ENCODE peak calls at places on chromosome 4, in nine cellular contexts. O is HFFc6, U is fibroblast of mammary gland, B is AG09309, F is astrocyte of the spinal cord, X is heart right ventricle, A is neural crest cell, I is B cell, L is suprapubic skin. N is an unnamed sample.

GRCh38 chr4:183499389-183499788 is 5.5 kb upstream of the ING2 start:
- DNase-seq in O (no peak), U (no peak), I (no peak), B (no peak), X (peak; percentile 11), F (no peak), A (no peak), L (no peak), N (no peak)

GRCh38 chr4:121950680-121951569 is 935 bp downstream of the TRPC3 start:
- DNase-seq in B (no peak), A (peak; percentile 5), O (no peak), U (no peak), I (no peak), L (no peak), F (peak; percentile 16), X (peak; percentile 10), N (peak; percentile 68)

GRCh38 chr4:932713-933070 is 432 bp downstream of the TMEM175 start:
- DNase-seq in O (no peak), I (no peak), F (no peak), L (no peak), U (no peak), B (no peak), A (no peak), X (no peak), N (no peak)

GRCh38 chr4:187357861-187358260 is 634.2 kb upstream of the FAT1 start:
- DNase-seq in L (no peak), F (no peak), I (no peak), A (no peak), O (no peak), X (no peak), B (no peak), U (no peak), N (no peak)

GRCh38 chr4:76212301-76212700 is 1.3 kb downstream of the SCARB2 start:
- DNase-seq in U (no peak), A (no peak), O (peak; percentile 20), F (no peak), I (no peak), X (no peak), L (no peak), B (no peak), N (no peak)

GRCh38 chr4:87188063-87188462 is 32.4 kb downstream of the KLHL8 start:
- DNase-seq in X (no peak), O (peak; percentile 11), I (no peak), L (no peak), F (peak; percentile 37), B (no peak), U (peak; percentile 34), A (no peak), N (no peak)

GRCh38 chr4:185830263-185830994 is 18.4 kb upstream of the SORBS2 start:
- DNase-seq in A (no peak), X (no peak), F (no peak), U (no peak), L (no peak), B (no peak), I (no peak), O (no peak), N (no peak)

GRCh38 chr4:125736057-125736456 is 421.3 kb downstream of the FAT4 start:
- DNase-seq in A (no peak), I (no peak), O (peak; percentile 45), L (no peak), U (peak; percentile 59), F (peak; percentile 80), X (no peak), B (no peak), N (no peak)

GRCh38 chr4:14892563-14892962 is 109.7 kb upstream of the CPEB2 start:
- DNase-seq in O (no peak), B (no peak), U (no peak), F (no peak), X (no peak), L (no peak), A (no peak), I (no peak), N (no peak)

GRCh38 chr4:79050521-79050880 is 111.3 kb upstream of the PAQR3 start:
- DNase-seq in O (no peak), A (no peak), L (no peak), U (no peak), I (no peak), X (no peak), B (no peak), F (peak; percentile 9), N (no peak)

GRCh38 chr4:13906727-13907126 is 279.2 kb upstream of the BOD1L1 start:
- DNase-seq in I (no peak), F (peak; percentile 24), A (no peak), X (no peak), O (no peak), U (no peak), L (no peak), B (no peak), N (no peak)

GRCh38 chr4:17469931-17470674 is 41.8 kb downstream of the QDPR start:
- DNase-seq in F (no peak), B (no peak), O (peak; percentile 35), X (no peak), A (no peak), U (no peak), I (no peak), L (no peak), N (no peak)

GRCh38 chr4:89316931-89317366 is 9.3 kb upstream of the GPRIN3 start:
- DNase-seq in F (peak; percentile 44), I (no peak), B (no peak), A (no peak), U (peak; percentile 41), X (no peak), O (peak; percentile 23), L (no peak), N (no peak)

GRCh38 chr4:76305971-76306881 is at the start of gene STBD1:
- DNase-seq in X (peak; percentile 74), O (peak; percentile 61), L (peak; percentile 72), I (no peak), A (peak; percentile 57), B (peak; percentile 24), F (peak; percentile 74), U (peak; percentile 59), N (peak; percentile 80)

GRCh38 chr4:67575232-67575888 is 16.8 kb downstream of the STAP1 start:
- DNase-seq in A (no peak), O (no peak), F (no peak), B (no peak), I (peak; percentile 70), X (no peak), L (no peak), U (no peak), N (no peak)

GRCh38 chr4:89737888-89738287 is 99.1 kb downstream of the SNCA start:
- DNase-seq in U (peak; percentile 32), L (no peak), A (no peak), X (no peak), O (peak; percentile 12), B (peak; percentile 34), F (peak; percentile 71), I (no peak), N (no peak)

GRCh38 chr4:26787461-26788340 is 72.9 kb upstream of the STIM2 start:
- DNase-seq in B (no peak), F (peak; percentile 78), X (peak; percentile 69), O (peak; percentile 42), I (no peak), U (peak; percentile 84), L (no peak), A (no peak), N (no peak)

GRCh38 chr4:174018236-174018635 is 265.2 kb downstream of the FBXO8 start:
- DNase-seq in L (no peak), O (no peak), X (no peak), U (no peak), I (no peak), A (no peak), F (no peak), B (no peak), N (no peak)

GRCh38 chr4:119946359-119946758 is 120.3 kb downstream of the MAD2L1 start:
- DNase-seq in U (peak; percentile 1), L (no peak), F (no peak), A (no peak), I (no peak), X (no peak), O (no peak), B (no peak), N (no peak)

GRCh38 chr4:118905546-118905945 is 16.9 kb downstream of the SYNPO2 start:
- DNase-seq in U (no peak), I (no peak), O (peak; percentile 18), L (no peak), A (no peak), X (no peak), F (no peak), B (no peak), N (no peak)

DNA sequence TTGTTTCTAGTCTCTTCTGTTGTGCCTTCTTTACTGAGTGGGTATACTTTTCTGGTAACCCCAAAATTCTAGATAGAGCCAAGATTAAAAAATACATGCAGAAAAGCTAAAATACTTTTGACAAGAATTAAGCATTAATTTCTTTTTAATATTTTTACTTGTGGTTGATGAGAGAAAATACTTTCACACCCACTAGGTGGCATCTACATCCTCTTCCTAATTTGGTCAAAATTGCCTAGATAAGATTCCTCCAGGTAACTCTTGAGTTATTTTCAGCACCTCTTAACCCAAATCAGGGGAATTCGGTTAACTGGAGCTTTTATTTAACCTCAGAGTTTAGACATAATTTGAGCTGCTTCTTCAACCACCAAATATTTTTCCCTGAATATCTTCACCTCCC is 28.4 kb upstream of the COX7B2 start:
- DNase-seq in F (no peak), I (no peak), O (no peak), L (no peak), X (no peak), B (no peak), U (peak; percentile 1), A (no peak), N (no peak)
- TF ChIP-seq CTCF in F (peak; percentile 32), I (no peak), O (peak; percentile 60), L (no peak), X (no peak), B (no peak), U (peak; percentile 16), A (peak; percentile 43), N (peak; percentile 50)

GRCh38 chr4:6621556-6621927 is 18.9 kb upstream of the MRFAP1 start:
- DNase-seq in B (no peak), U (no peak), F (no peak), I (no peak), O (no peak), X (no peak), A (no peak), L (no peak), N (no peak)
- TF ChIP-seq CTCF in B (no peak), U (no peak), F (no peak), I (no peak), O (no peak), X (no peak), A (no peak), L (no peak), N (no peak)

DNA sequence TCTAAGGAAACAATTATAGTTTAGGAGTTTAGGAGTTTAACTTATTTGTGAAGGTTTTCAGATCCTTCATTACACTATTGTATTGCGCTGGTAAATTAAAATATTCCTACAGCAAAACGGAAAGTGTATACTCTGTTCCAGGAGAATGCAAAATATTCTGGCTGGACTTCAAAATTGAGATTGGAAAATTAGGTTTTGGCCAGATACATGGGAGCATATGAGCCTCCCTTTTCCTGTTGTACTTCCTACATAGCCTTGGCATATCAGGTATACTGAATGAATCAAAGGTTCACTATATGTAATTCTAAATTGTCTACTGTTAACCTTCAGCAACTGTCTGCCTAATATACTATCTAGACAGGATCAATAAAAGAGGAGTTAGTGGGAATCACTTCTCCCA is 25.2 kb upstream of the GRIA2 start:
- DNase-seq in L (no peak), F (no peak), I (no peak), U (no peak), A (no peak), O (no peak), X (no peak), B (no peak), N (no peak)
- TF ChIP-seq CTCF in L (no peak), F (no peak), I (no peak), U (no peak), A (no peak), O (no peak), X (no peak), B (no peak), N (no peak)

GRCh38 chr4:25531272-25531671 is 124.4 kb upstream of the SLC34A2 start:
- DNase-seq in I (no peak), U (no peak), F (no peak), A (no peak), L (no peak), O (no peak), B (no peak), X (no peak), N (no peak)
- TF ChIP-seq CTCF in I (no peak), U (peak; percentile 44), F (peak; percentile 22), A (peak; percentile 46), L (no peak), O (peak; percentile 73), B (peak; percentile 39), X (no peak), N (peak; percentile 63)